ENCODE peak calls at places on chromosomes 16 and 17, in nine cellular contexts. F is A549; T is endothelial cell; C is keratinocyte; Y is A673; R is CD4-positive, alpha-beta T cell; N is pancreas; W is cardiac fibroblast; M is neural crest cell. H is an unnamed sample.

GRCh38 chr17:31393749-31394146 is 2.3 kb downstream of the RAB11FIP4 start:
- DNase-seq in F (no peak), C (no peak), T (no peak), M (no peak), W (no peak), R (no peak), Y (no peak), N (no peak), H (no peak)

GRCh38 chr17:50947844-50948514 is 81.8 kb upstream of the TOB1 start:
- DNase-seq in F (no peak), W (no peak), N (peak; percentile 87), R (no peak), C (no peak), Y (no peak), T (no peak), M (no peak), H (no peak)

GRCh38 chr17:57284984-57285646 is 28.8 kb downstream of the MSI2 start:
- DNase-seq in C (no peak), T (no peak), R (no peak), Y (no peak), W (no peak), M (no peak), N (no peak), F (no peak), H (no peak)

GRCh38 chr17:14198575-14198974 is 38.1 kb downstream of the CDRT15 start:
- DNase-seq in T (no peak), R (no peak), F (no peak), N (no peak), Y (no peak), M (no peak), C (no peak), W (no peak), H (no peak)

GRCh38 chr17:74759941-74760340 is 11.5 kb downstream of the NHERF1 start:
- DNase-seq in M (no peak), R (no peak), N (no peak), C (no peak), Y (no peak), T (no peak), W (no peak), F (no peak), H (no peak)

GRCh38 chr16:17434006-17434405 is 36.8 kb downstream of the XYLT1 start:
- DNase-seq in W (no peak), N (no peak), T (no peak), C (no peak), R (no peak), Y (no peak), M (no peak), F (no peak), H (no peak)

GRCh38 chr17:15498107-15498506 is 30.7 kb upstream of the CDRT4 start:
- DNase-seq in N (no peak), Y (peak; percentile 28), W (peak; percentile 23), C (no peak), M (no peak), T (no peak), R (no peak), F (no peak), H (peak; percentile 26)

GRCh38 chr16:66696669-66697630 is at the start of gene CMTM4:
- DNase-seq in N (peak; percentile 90), F (peak; percentile 84), C (no peak), R (peak; percentile 51), T (peak; percentile 88), Y (peak; percentile 89), W (peak; percentile 78), M (peak; percentile 67), H (peak; percentile 86)

GRCh38 chr16:65500007-65500406 is 378.1 kb upstream of the CDH11 start:
- DNase-seq in N (no peak), R (no peak), M (no peak), F (no peak), C (peak; percentile 23), T (no peak), W (no peak), Y (no peak), H (no peak)

GRCh38 chr16:69171325-69172095 is 15.5 kb upstream of the SNTB2 start:
- DNase-seq in Y (no peak), W (peak; percentile 16), M (no peak), C (no peak), R (no peak), F (no peak), T (no peak), N (no peak), H (no peak)

GRCh38 chr16:75244844-75245758 is 6.3 kb downstream of the BCAR1 start:
- DNase-seq in N (peak; percentile 90), Y (no peak), F (peak; percentile 67), M (no peak), T (peak; percentile 79), R (no peak), W (peak; percentile 97), C (no peak), H (no peak)

GRCh38 chr17:74843352-74843627 is 16.4 kb downstream of the GRIN2C start:
- DNase-seq in F (no peak), N (no peak), M (no peak), C (no peak), T (no peak), R (no peak), W (no peak), Y (no peak), H (no peak)

GRCh38 chr16:20859699-20860098 is 40.5 kb downstream of the DCUN1D3 start:
- DNase-seq in C (no peak), T (no peak), N (no peak), M (no peak), F (no peak), Y (no peak), W (no peak), R (no peak), H (no peak)

GRCh38 chr17:78346605-78347250 is 13.1 kb downstream of the SOCS3 start:
- DNase-seq in Y (no peak), W (no peak), C (peak; percentile 97), N (no peak), T (no peak), M (no peak), R (no peak), F (no peak), H (no peak)

GRCh38 chr17:66416207-66416940 is 114.0 kb downstream of the PRKCA start:
- DNase-seq in C (no peak), R (no peak), N (no peak), W (no peak), F (no peak), T (peak; percentile 8), Y (no peak), M (no peak), H (no peak)

GRCh38 chr17:7781467-7781866 is 52.5 kb upstream of the KDM6B start:
- DNase-seq in C (no peak), W (peak; percentile 22), T (no peak), M (no peak), N (no peak), F (no peak), Y (no peak), R (no peak), H (no peak)

GRCh38 chr17:68296217-68297140 is 5.2 kb downstream of the ARSG start:
- DNase-seq in Y (no peak), N (no peak), R (peak; percentile 79), C (no peak), M (no peak), W (no peak), F (no peak), T (no peak), H (no peak)

GRCh38 chr17:78665952-78666920 is 89.0 kb upstream of the DNAH17 start:
- DNase-seq in C (no peak), W (no peak), R (peak; percentile 56), Y (no peak), T (peak; percentile 68), M (no peak), F (no peak), N (no peak), H (no peak)

GRCh38 chr17:80903041-80903611 is 88.5 kb upstream of the CHMP6 start:
- DNase-seq in R (no peak), W (no peak), T (no peak), N (no peak), C (no peak), M (no peak), Y (no peak), F (no peak), H (no peak)

GRCh38 chr17:80904036-80904435 is 87.6 kb upstream of the CHMP6 start:
- DNase-seq in C (no peak), W (no peak), N (no peak), Y (no peak), R (no peak), T (no peak), M (no peak), F (no peak), H (no peak)

GRCh38 chr17:80901319-80901718 is 90.3 kb upstream of the CHMP6 start:
- DNase-seq in M (no peak), W (peak; percentile 29), T (no peak), N (no peak), R (no peak), C (no peak), F (no peak), Y (no peak), H (no peak)

GRCh38 chr17:80899402-80900268 is 92.0 kb upstream of the CHMP6 start:
- DNase-seq in Y (peak; percentile 51), T (peak; percentile 65), F (peak; percentile 70), N (peak; percentile 25), W (peak; percentile 17), M (peak; percentile 44), C (no peak), R (peak; percentile 77), H (peak; percentile 72)

GRCh38 chr17:80902197-80903019 is 89.2 kb upstream of the CHMP6 start:
- DNase-seq in C (no peak), M (no peak), N (no peak), F (no peak), R (no peak), Y (no peak), T (no peak), W (no peak), H (no peak)
- TF ChIP-seq CTCF in C (no peak), M (no peak), N (no peak), F (no peak), R (no peak), Y (no peak), T (no peak), W (no peak), H (no peak)

DNA sequence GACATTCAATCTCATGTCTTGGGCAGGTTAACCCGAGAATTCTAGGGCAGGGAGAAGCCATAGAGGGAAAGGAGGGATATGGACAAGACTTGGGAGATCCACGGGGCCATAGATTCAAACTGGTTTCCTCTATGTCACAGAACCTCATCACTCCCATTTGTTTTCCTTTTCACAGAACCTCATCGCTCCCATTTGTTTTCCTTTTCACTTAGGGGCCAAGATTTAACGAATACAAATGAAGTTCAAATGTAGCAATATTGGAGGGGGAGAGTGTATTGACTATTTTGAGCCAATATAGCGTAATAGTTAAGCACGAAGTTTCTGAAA is 39.3 kb upstream of the LONP2 start:
- DNase-seq in C (no peak), M (no peak), N (no peak), T (no peak), Y (no peak), F (no peak), W (no peak), R (no peak), H (no peak)
- TF ChIP-seq CTCF in C (no peak), M (no peak), N (no peak), T (no peak), Y (no peak), F (no peak), W (no peak), R (no peak), H (no peak)

GRCh38 chr16:67989322-67990017 is 9.2 kb upstream of the DPEP3 start:
- DNase-seq in N (no peak), W (no peak), M (no peak), R (no peak), T (no peak), Y (no peak), C (no peak), F (no peak), H (no peak)
- TF ChIP-seq CTCF in N (no peak), W (no peak), M (no peak), R (no peak), T (no peak), Y (no peak), C (no peak), F (no peak), H (no peak)

GRCh38 chr17:76200354-76200753 is 39.9 kb downstream of the RNF157 start:
- DNase-seq in F (no peak), Y (no peak), T (no peak), C (no peak), N (no peak), W (peak; percentile 18), M (no peak), R (no peak), H (no peak)
- TF ChIP-seq CTCF in F (no peak), Y (no peak), T (no peak), C (no peak), N (no peak), W (no peak), M (no peak), R (no peak), H (no peak)

H was measured in glutamatergic neuron.